ENCODE peak calls at places on chromosomes 12 and 14, in seven cellular contexts. C is activated naive CD8-positive, alpha-beta T cell treated with anti-CD3 and anti-CD28 coated beads for 36 hours; V is NCI-H2081; D is AG09309; R is T-helper 17 cell; J is WTC11; L is GM19239. Y is an unnamed sample.

GRCh38 chr12:55727643-55728184 is 1.1 kb downstream of the CD63 start:
- DNase-seq in C (no peak), V (no peak), D (no peak), R (no peak), J (no peak), L (no peak), Y (no peak)

GRCh38 chr14:91369628-91370445 is 47.8 kb downstream of the CCDC88C start:
- DNase-seq in C (peak; percentile 65), V (peak; percentile 64), D (no peak), R (peak; percentile 37), J (no peak), L (no peak), Y (no peak)

GRCh38 chr14:35534884-35535793 is 1.2 kb downstream of the INSM2 start:
- DNase-seq in C (peak; percentile 79), V (no peak), D (no peak), R (peak; percentile 62), J (peak; percentile 88), L (peak; percentile 65), Y (no peak)

GRCh38 chr12:49138999-49139398 is 7.8 kb upstream of the TUBA1B start:
- DNase-seq in C (no peak), V (no peak), D (no peak), R (no peak), J (no peak), L (no peak), Y (no peak)

GRCh38 chr12:50246873-50247612 is 36.3 kb downstream of the LIMA1 start:
- DNase-seq in C (peak; percentile 15), V (no peak), D (peak; percentile 93), R (no peak), J (no peak), L (no peak), Y (no peak)

GRCh38 chr12:56947633-56948535 is 9.5 kb downstream of the RDH16 start:
- DNase-seq in C (no peak), V (no peak), D (no peak), R (no peak), J (peak; percentile 28), L (no peak), Y (no peak)

GRCh38 chr14:63248211-63248610 is 44.0 kb downstream of the RHOJ start:
- DNase-seq in C (no peak), V (no peak), D (no peak), R (no peak), J (no peak), L (no peak), Y (no peak)

GRCh38 chr12:69167648-69168165 is 71.7 kb upstream of the CPSF6 start:
- DNase-seq in C (no peak), V (no peak), D (no peak), R (no peak), J (no peak), L (no peak), Y (no peak)

GRCh38 chr12:88945041-88945732 is 364.9 kb upstream of the KITLG start:
- DNase-seq in C (no peak), V (no peak), D (no peak), R (no peak), J (no peak), L (no peak), Y (no peak)

GRCh38 chr12:47245623-47246022 is 165.9 kb upstream of the AMIGO2 start:
- DNase-seq in C (no peak), V (no peak), D (no peak), R (no peak), J (no peak), L (no peak), Y (no peak)

GRCh38 chr14:35361141-35361480 is 43.4 kb downstream of the NFKBIA start:
- DNase-seq in C (no peak), V (no peak), D (no peak), R (no peak), J (no peak), L (no peak), Y (no peak)

GRCh38 chr14:49173765-49174373 is 412.3 kb downstream of the RPS29 start:
- DNase-seq in C (peak; percentile 18), V (peak; percentile 79), D (peak; percentile 10), R (no peak), J (peak; percentile 76), L (peak; percentile 33), Y (no peak)

GRCh38 chr12:14394317-14395058 is 29.0 kb downstream of the ATF7IP start:
- DNase-seq in C (peak; percentile 35), V (peak; percentile 85), D (no peak), R (no peak), J (no peak), L (no peak), Y (peak; percentile 65)

GRCh38 chr12:56007892-56008471 is 10.9 kb downstream of the SUOX start:
- DNase-seq in C (no peak), V (no peak), D (no peak), R (no peak), J (no peak), L (no peak), Y (peak; percentile 39)

GRCh38 chr12:110020956-110021355 is 21.7 kb downstream of the ANKRD13A start:
- DNase-seq in C (no peak), V (no peak), D (no peak), R (no peak), J (no peak), L (no peak), Y (no peak)

GRCh38 chr14:91367173-91368171 is 50.1 kb downstream of the CCDC88C start:
- DNase-seq in C (peak; percentile 73), V (no peak), D (no peak), R (peak; percentile 65), J (no peak), L (peak; percentile 77), Y (no peak)

GRCh38 chr12:34392741-34393085 is 370.4 kb downstream of the ALG10 start:
- DNase-seq in C (no peak), V (no peak), D (no peak), R (no peak), J (no peak), L (no peak), Y (no peak)

GRCh38 chr14:88323520-88324199 is 591 bp upstream of the KCNK10 start:
- DNase-seq in C (peak; percentile 44), V (peak; percentile 42), D (no peak), R (no peak), J (peak; percentile 70), L (peak; percentile 89), Y (peak; percentile 19)

GRCh38 chr14:48771717-48772116 is 814.5 kb downstream of the RPS29 start:
- DNase-seq in C (no peak), V (no peak), D (no peak), R (no peak), J (no peak), L (no peak), Y (no peak)

GRCh38 chr14:35155962-35156361 is 33.6 kb downstream of the PRORP start:
- DNase-seq in C (no peak), V (no peak), D (no peak), R (no peak), J (no peak), L (no peak), Y (no peak)

GRCh38 chr12:14272954-14273910 is 92.2 kb upstream of the ATF7IP start:
- DNase-seq in C (no peak), V (peak; percentile 17), D (no peak), R (no peak), J (no peak), L (no peak), Y (no peak)

GRCh38 chr14:59208224-59208814 is 19.9 kb downstream of the DAAM1 start:
- DNase-seq in C (no peak), V (no peak), D (peak; percentile 58), R (no peak), J (no peak), L (no peak), Y (no peak)

GRCh38 chr14:46399049-46399448 is 252.5 kb downstream of the RPL10L start:
- DNase-seq in C (no peak), V (peak; percentile 47), D (no peak), R (no peak), J (no peak), L (no peak), Y (no peak)

GRCh38 chr14:39376671-39377403 is 55.4 kb downstream of the FBXO33 start:
- DNase-seq in C (no peak), V (no peak), D (no peak), R (no peak), J (no peak), L (no peak), Y (no peak)

GRCh38 chr12:94650143-94651056 is at the start of gene TMCC3:
- DNase-seq in C (peak; percentile 22), V (peak; percentile 42), D (no peak), R (no peak), J (peak; percentile 48), L (peak; percentile 44), Y (peak; percentile 17)

GRCh38 chr12:127416796-127417195 is 850.2 kb upstream of the TMEM132C start:
- DNase-seq in C (no peak), V (no peak), D (no peak), R (no peak), J (no peak), L (no peak), Y (no peak)

GRCh38 chr12:42332301-42332894 is 6.4 kb downstream of the PPHLN1 start:
- DNase-seq in C (no peak), V (peak; percentile 17), D (no peak), R (peak; percentile 32), J (no peak), L (peak; percentile 12), Y (no peak)

GRCh38 chr14:66638688-66639087 is 130.7 kb downstream of the GPHN start:
- DNase-seq in C (no peak), V (no peak), D (no peak), R (no peak), J (no peak), L (no peak), Y (no peak)

GRCh38 chr12:45231515-45232145 is 15.7 kb downstream of the ANO6 start:
- DNase-seq in C (no peak), V (no peak), D (peak; percentile 72), R (no peak), J (no peak), L (no peak), Y (no peak)

GRCh38 chr12:52168019-52168717 is 23.6 kb downstream of the KRT80 start:
- DNase-seq in C (no peak), V (no peak), D (no peak), R (no peak), J (no peak), L (no peak), Y (no peak)

GRCh38 chr12:106000376-106001104 is 138.2 kb downstream of the NUAK1 start:
- DNase-seq in C (no peak), V (no peak), D (no peak), R (no peak), J (no peak), L (no peak), Y (no peak)

GRCh38 chr14:76917759-76918175 is 91.6 kb downstream of the LRRC74A start:
- DNase-seq in C (no peak), V (peak; percentile 73), D (no peak), R (no peak), J (no peak), L (no peak), Y (peak; percentile 43)

GRCh38 chr12:21346542-21347205 is 12.0 kb upstream of the SLCO1A2 start:
- DNase-seq in C (no peak), V (no peak), D (no peak), R (no peak), J (no peak), L (no peak), Y (no peak)

GRCh38 chr14:57847096-57847495 is 18.8 kb downstream of the SLC35F4 start:
- DNase-seq in C (no peak), V (no peak), D (peak; percentile 67), R (no peak), J (no peak), L (no peak), Y (no peak)

GRCh38 chr14:87896393-87897380 is 96.3 kb downstream of the GALC start:
- DNase-seq in C (no peak), V (peak; percentile 55), D (no peak), R (no peak), J (no peak), L (peak; percentile 15), Y (peak; percentile 25)

GRCh38 chr12:85920324-85920947 is 46.3 kb downstream of the NTS start:
- DNase-seq in C (no peak), V (peak; percentile 49), D (no peak), R (no peak), J (no peak), L (no peak), Y (peak; percentile 68)

GRCh38 chr14:101337053-101337452 is 224.2 kb upstream of the DIO3 start:
- DNase-seq in C (no peak), V (no peak), D (no peak), R (no peak), J (no peak), L (no peak), Y (no peak)

GRCh38 chr14:70887207-70888150 is 19.8 kb upstream of the PCNX1 start:
- DNase-seq in C (no peak), V (no peak), D (peak; percentile 57), R (no peak), J (no peak), L (no peak), Y (no peak)